ENCODE peak calls at places on chromosomes 2 and 18, in nine cellular contexts. A is left lobe of liver; U is B cell; O is heart left ventricle; Y is activated gamma-delta T cell treated with Interleukin-2 at 50 U/mL for 16 hours; P is fibroblast of lung; E is stimulated activated CD4-positive, alpha-beta T cell treated with anti-CD3 and anti-CD28 coated beads, Interleukin-1b, Interleukin-23, amount 100 ng/mL, for 24 hours; Z is Peyer's patch; X is stromal cell of bone marrow. F is an unnamed sample.

GRCh38 chr2:72788756-72789155 is 37.1 kb downstream of the EXOC6B start:
- DNase-seq in A (no peak), U (no peak), O (no peak), Y (no peak), P (peak; percentile 76), E (no peak), Z (no peak), X (peak; percentile 90), F (peak; percentile 12)

GRCh38 chr2:199459286-199460100 is 1.8 kb upstream of the SATB2 start:
- DNase-seq in A (peak; percentile 94), U (peak; percentile 68), O (peak; percentile 95), Y (peak; percentile 28), P (peak; percentile 97), E (peak; percentile 53), Z (peak; percentile 60), X (peak; percentile 92), F (peak; percentile 93)

GRCh38 chr18:34787931-34788532 is 77.9 kb downstream of the DTNA start:
- DNase-seq in A (no peak), U (no peak), O (peak; percentile 32), Y (peak; percentile 22), P (peak; percentile 53), E (no peak), Z (no peak), X (no peak), F (peak; percentile 74)

GRCh38 chr2:121794233-121794632 is 38.8 kb downstream of the TSN start:
- DNase-seq in A (no peak), U (no peak), O (no peak), Y (no peak), P (no peak), E (no peak), Z (no peak), X (no peak), F (no peak)

GRCh38 chr2:46385786-46386577 is 88.8 kb downstream of the EPAS1 start:
- DNase-seq in A (no peak), U (peak; percentile 6), O (no peak), Y (no peak), P (no peak), E (no peak), Z (no peak), X (peak; percentile 80), F (peak; percentile 44)

GRCh38 chr2:150477347-150477746 is 10.1 kb downstream of the RND3 start:
- DNase-seq in A (no peak), U (no peak), O (peak; percentile 27), Y (no peak), P (peak; percentile 62), E (no peak), Z (no peak), X (no peak), F (peak; percentile 55)

GRCh38 chr2:188425266-188425665 is 133.6 kb downstream of the GULP1 start:
- DNase-seq in A (no peak), U (no peak), O (no peak), Y (no peak), P (peak; percentile 41), E (no peak), Z (no peak), X (no peak), F (no peak)

GRCh38 chr18:21053127-21053526 is 58.5 kb downstream of the ROCK1 start:
- DNase-seq in A (no peak), U (no peak), O (no peak), Y (no peak), P (peak; percentile 90), E (no peak), Z (no peak), X (peak; percentile 80), F (peak; percentile 84)

GRCh38 chr2:168841445-168841844 is 39.0 kb downstream of the NOSTRIN start:
- DNase-seq in A (peak; percentile 68), U (no peak), O (no peak), Y (no peak), P (no peak), E (no peak), Z (no peak), X (no peak), F (no peak)

GRCh38 chr2:26281226-26281625 is 36.5 kb downstream of the HADHB start:
- DNase-seq in A (no peak), U (no peak), O (no peak), Y (no peak), P (no peak), E (no peak), Z (no peak), X (no peak), F (no peak)

GRCh38 chr2:201472411-201472810 is 20.9 kb downstream of the STRADB start:
- DNase-seq in A (no peak), U (no peak), O (no peak), Y (no peak), P (peak; percentile 24), E (no peak), Z (no peak), X (no peak), F (no peak)

GRCh38 chr2:229927817-229928321 is 5.6 kb downstream of the FBXO36 start:
- DNase-seq in A (no peak), U (no peak), O (no peak), Y (no peak), P (peak; percentile 49), E (no peak), Z (no peak), X (peak; percentile 60), F (peak; percentile 57)

GRCh38 chr2:147884796-147885195 is 40.0 kb downstream of the ACVR2A start:
- DNase-seq in A (no peak), U (no peak), O (no peak), Y (no peak), P (no peak), E (no peak), Z (no peak), X (no peak), F (peak; percentile 10)

GRCh38 chr2:169461143-169461542 is 18.2 kb upstream of the BBS5 start:
- DNase-seq in A (no peak), U (no peak), O (no peak), Y (no peak), P (no peak), E (no peak), Z (no peak), X (no peak), F (peak; percentile 16)

GRCh38 chr2:163647300-163647699 is 88.5 kb downstream of the FIGN start:
- DNase-seq in A (no peak), U (no peak), O (no peak), Y (no peak), P (no peak), E (no peak), Z (no peak), X (no peak), F (no peak)

GRCh38 chr2:67448648-67449047 is 51.5 kb downstream of the ETAA1 start:
- DNase-seq in A (no peak), U (no peak), O (no peak), Y (no peak), P (no peak), E (no peak), Z (no peak), X (no peak), F (no peak)

GRCh38 chr2:24047703-24048033 is 477 bp upstream of the WDCP start:
- DNase-seq in A (no peak), U (no peak), O (no peak), Y (no peak), P (no peak), E (no peak), Z (no peak), X (no peak), F (no peak)

GRCh38 chr2:7812231-7812995 is 869.4 kb upstream of the ID2 start:
- DNase-seq in A (no peak), U (no peak), O (no peak), Y (no peak), P (peak; percentile 85), E (no peak), Z (no peak), X (peak; percentile 61), F (peak; percentile 16)

GRCh38 chr2:176455865-176456291 is 186.6 kb downstream of the MTX2 start:
- DNase-seq in A (no peak), U (no peak), O (peak; percentile 68), Y (no peak), P (peak; percentile 49), E (no peak), Z (no peak), X (peak; percentile 44), F (peak; percentile 76)

GRCh38 chr2:1643220-1643619 is 101.1 kb downstream of the PXDN start:
- DNase-seq in A (peak; percentile 34), U (no peak), O (no peak), Y (no peak), P (no peak), E (no peak), Z (no peak), X (no peak), F (no peak)

GRCh38 chr18:59035591-59035990 is 104.1 kb upstream of the SEC11C start:
- DNase-seq in A (no peak), U (no peak), O (no peak), Y (no peak), P (no peak), E (no peak), Z (no peak), X (no peak), F (no peak)

GRCh38 chr2:69559696-69560482 is 83.7 kb downstream of the AAK1 start:
- DNase-seq in A (no peak), U (no peak), O (no peak), Y (no peak), P (peak; percentile 58), E (no peak), Z (no peak), X (peak; percentile 47), F (peak; percentile 76)